ENCODE peak calls at places on chromosomes 4 and X, in nine cellular contexts. K is ovary, D is psoas muscle, Q is WERI-Rb-1, F is prostate gland, J is mucosa of descending colon, U is tibial nerve, W is body of pancreas, L is neural progenitor cell. E is an unnamed sample.

GRCh38 chrX:45771560-45772340 is 571.1 kb upstream of the DIPK2B start:
- DNase-seq in U (no peak), D (no peak), Q (no peak), K (no peak), J (peak; percentile 67), F (no peak), L (no peak), W (no peak), E (no peak)

GRCh38 chr4:177128306-177128705 is 181.4 kb upstream of the NEIL3 start:
- DNase-seq in K (no peak), F (no peak), W (no peak), L (no peak), D (no peak), U (no peak), J (no peak), Q (no peak), E (no peak)

GRCh38 chr4:186719925-186720694 is 3.5 kb downstream of the FAT1 start:
- DNase-seq in D (no peak), U (no peak), L (peak; percentile 64), J (no peak), W (no peak), K (no peak), F (no peak), Q (no peak), E (no peak)

GRCh38 chr4:150381026-150381425 is 200.9 kb upstream of the MAB21L2 start:
- DNase-seq in W (no peak), J (no peak), D (no peak), F (no peak), Q (no peak), K (no peak), L (no peak), U (no peak), E (no peak)

GRCh38 chr4:166460769-166461550 is 587.9 kb downstream of the TLL1 start:
- DNase-seq in J (no peak), Q (no peak), D (no peak), K (no peak), W (no peak), L (no peak), F (no peak), U (no peak), E (no peak)

GRCh38 chr4:79308087-79308486 is 17.8 kb downstream of the NAA11 start:
- DNase-seq in D (no peak), K (no peak), U (no peak), Q (peak; percentile 53), W (no peak), F (no peak), L (no peak), J (no peak), E (no peak)

GRCh38 chr4:142818009-142818408 is 28.1 kb downstream of the INPP4B start:
- DNase-seq in L (no peak), K (no peak), J (no peak), U (no peak), W (no peak), D (no peak), F (no peak), Q (no peak), E (no peak)

GRCh38 chrX:11066812-11067211 is 44.3 kb upstream of the HCCS start:
- DNase-seq in U (no peak), F (no peak), Q (no peak), W (no peak), D (no peak), L (no peak), J (no peak), K (no peak), E (no peak)

GRCh38 chrX:623268-623598 is 7.4 kb upstream of the SHOX start:
- DNase-seq in L (no peak), F (no peak), Q (no peak), W (no peak), J (no peak), U (no peak), D (no peak), K (no peak), E (no peak)

GRCh38 chrX:3145716-3146115 is 104.4 kb downstream of the ARSF start:
- DNase-seq in U (no peak), L (peak; percentile 16), D (no peak), Q (no peak), J (no peak), W (no peak), F (no peak), K (no peak), E (no peak)

GRCh38 chr4:145453163-145453520 is 28.5 kb upstream of the SMAD1 start:
- DNase-seq in D (no peak), F (no peak), L (no peak), W (no peak), K (no peak), U (no peak), J (no peak), Q (no peak), E (no peak)

GRCh38 chr4:128751354-128751753 is 58.1 kb upstream of the JADE1 start:
- DNase-seq in D (no peak), W (no peak), Q (no peak), L (no peak), K (no peak), U (no peak), J (no peak), F (no peak), E (no peak)

GRCh38 chr4:73520821-73521220 is 39.3 kb downstream of the AFM start:
- DNase-seq in L (peak; percentile 56), K (no peak), F (no peak), D (no peak), U (no peak), J (no peak), W (no peak), Q (peak; percentile 54), E (no peak)

GRCh38 chr4:94595013-94595412 is 143.3 kb downstream of the PDLIM5 start:
- DNase-seq in Q (no peak), W (no peak), L (no peak), D (no peak), U (no peak), K (no peak), F (no peak), J (no peak), E (no peak)

GRCh38 chrX:96564595-96564994 is 120.0 kb upstream of the DIAPH2 start:
- DNase-seq in J (no peak), F (no peak), Q (no peak), L (no peak), W (no peak), K (no peak), U (no peak), D (no peak), E (no peak)

GRCh38 chrX:101395789-101396188 is 5.0 kb downstream of the RPL36A start:
- DNase-seq in D (no peak), K (no peak), W (no peak), L (no peak), U (no peak), Q (no peak), J (no peak), F (no peak), E (no peak)

GRCh38 chrX:64885850-64886249 is 90.4 kb downstream of the ZC4H2 start:
- DNase-seq in U (no peak), L (peak; percentile 28), W (no peak), Q (peak; percentile 22), D (no peak), K (no peak), F (no peak), J (no peak), E (no peak)

GRCh38 chrX:132741706-132742105 is 216.7 kb downstream of the HS6ST2 start:
- DNase-seq in D (no peak), Q (no peak), W (no peak), K (no peak), L (no peak), J (no peak), U (no peak), F (no peak), E (no peak)

GRCh38 chrX:27728291-27728690 is 79.5 kb upstream of the MAGEB10 start:
- DNase-seq in J (no peak), W (no peak), L (no peak), K (no peak), U (no peak), Q (no peak), F (no peak), D (no peak), E (peak; percentile 4)

GRCh38 chr4:174564529-174564928 is 42.2 kb upstream of the HPGD start:
- DNase-seq in Q (no peak), D (no peak), L (no peak), W (no peak), K (no peak), J (no peak), U (no peak), F (no peak), E (no peak)

GRCh38 chrX:125096870-125097269 is 222.8 kb upstream of the TEX13C start:
- DNase-seq in L (no peak), W (no peak), U (no peak), D (no peak), Q (no peak), J (no peak), F (no peak), K (no peak), E (no peak)

GRCh38 chr4:41452484-41453225 is 85.3 kb upstream of the LIMCH1 start:
- DNase-seq in J (no peak), F (no peak), Q (no peak), U (no peak), L (no peak), D (no peak), W (no peak), K (no peak), E (no peak)

GRCh38 chr4:67934628-67935027 is 28.7 kb downstream of the TMPRSS11A start:
- DNase-seq in F (no peak), K (no peak), D (no peak), Q (no peak), W (no peak), J (no peak), U (no peak), L (peak; percentile 14), E (no peak)
- H3K4me3 ChIP-seq in F (no peak overlapping the region), K (no peak overlapping the region), D (no peak overlapping the region), Q (no peak overlapping the region), W (no peak overlapping the region), J (no peak overlapping the region), U (no peak overlapping the region), L (no peak overlapping the region), E (no peak overlapping the region)

DNA sequence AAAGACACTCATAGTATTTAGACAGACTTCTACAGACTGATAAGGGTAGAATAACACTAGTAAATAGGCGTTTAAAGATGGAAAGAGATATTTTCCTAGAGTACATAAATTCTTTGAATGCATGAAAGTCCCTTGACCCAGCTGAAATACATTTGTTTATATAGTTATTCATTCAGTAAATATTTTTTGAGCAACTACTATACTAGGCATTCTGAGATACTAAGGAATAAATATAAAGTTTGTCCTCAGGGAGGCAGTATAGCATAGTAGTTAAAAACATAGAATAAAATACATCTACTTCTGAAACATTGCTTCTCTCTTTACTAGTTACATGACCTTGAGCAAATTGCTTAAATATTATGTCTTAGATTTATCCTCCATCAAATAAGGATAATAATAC is 27.4 kb downstream of the HMGN5 start:
- DNase-seq in Q (no peak), U (no peak), W (no peak), J (no peak), L (no peak), K (no peak), D (no peak), F (no peak), E (no peak)
- TF ChIP-seq CTCF in Q (no peak), U (no peak), W (peak; percentile 31), J (no peak), L (peak; percentile 39), K (no peak), D (peak; percentile 28), F (no peak), E (no peak)

GRCh38 chr4:2651998-2652397 is 104.1 kb downstream of the TNIP2 start:
- DNase-seq in W (no peak), F (no peak), Q (no peak), K (no peak), D (no peak), L (no peak), J (no peak), U (no peak), E (no peak)
- H3K36me3 ChIP-seq in W (no peaks in the 10 kb centered on the region), F (peaks cover under 1% of the 10 kb centered on the region), Q (peaks cover 75% of the 10 kb centered on the region), K (no peaks in the 10 kb centered on the region), D (peaks cover 75% of the 10 kb centered on the region), L (peaks cover 3% of the 10 kb centered on the region), J (no peaks in the 10 kb centered on the region), U (no peaks in the 10 kb centered on the region), E (peaks cover 6% of the 10 kb centered on the region)

GRCh38 chr4:87108142-87108546 is 112.3 kb downstream of the KLHL8 start:
- DNase-seq in L (no peak), F (no peak), W (no peak), D (peak; percentile 80), U (peak; percentile 39), K (no peak), Q (no peak), J (no peak), E (peak; percentile 69)
- H3K4me3 ChIP-seq in L (no peak overlapping the region), F (no peak overlapping the region), W (no peak overlapping the region), D (peak overlapping the region; percentile 51), U (no peak overlapping the region), K (no peak overlapping the region), Q (no peak overlapping the region), J (no peak overlapping the region), E (no peak overlapping the region)